ENCODE peak calls at places on chromosomes 2 and 18, in seven cellular contexts. D is GM13977, E is WTC11, F is upper lobe of right lung, Q is endothelial cell, M is IMR-90, K is psoas muscle. Y is an unnamed sample.

GRCh38 chr18:34740101-34740500 is 30.0 kb downstream of the DTNA start:
- DNase-seq in D (no peak), E (no peak), M (no peak), K (no peak), Q (no peak), F (no peak), Y (no peak)

GRCh38 chr2:106956416-106956815 is 70.4 kb upstream of the ST6GAL2 start:
- DNase-seq in M (no peak), D (no peak), Q (no peak), E (no peak), K (no peak), F (no peak), Y (no peak)

GRCh38 chr2:107584577-107584976 is 242.1 kb upstream of the RGPD4 start:
- DNase-seq in K (no peak), D (no peak), E (no peak), Q (no peak), F (no peak), M (peak), Y (no peak)

GRCh38 chr2:20487392-20488135 is 40.7 kb downstream of the RHOB start:
- DNase-seq in F (peak), D (no peak), M (no peak), K (no peak), Q (no peak), E (peak), Y (no peak)

GRCh38 chr18:3481696-3482210 is 31.8 kb downstream of the TGIF1 start:
- DNase-seq in E (peak), F (no peak), M (peak), Q (peak), D (peak), K (no peak), Y (peak)

GRCh38 chr2:225895126-225895525 is 495.6 kb downstream of the NYAP2 start:
- DNase-seq in K (no peak), F (no peak), M (peak), Q (no peak), D (no peak), E (no peak), Y (no peak)

GRCh38 chr2:96139181-96139758 is 968 bp upstream of the ASTL start:
- DNase-seq in Q (no peak), E (no peak), F (no peak), K (no peak), M (no peak), D (no peak), Y (no peak)

GRCh38 chr18:55559735-55560134 is 28.3 kb downstream of the TCF4 start:
- DNase-seq in K (no peak), D (no peak), E (no peak), Q (no peak), F (no peak), M (no peak), Y (no peak)

GRCh38 chr2:61520261-61520660 is 17.9 kb downstream of the XPO1 start:
- DNase-seq in D (no peak), M (no peak), E (no peak), K (no peak), F (no peak), Q (no peak), Y (no peak)

GRCh38 chr2:159925975-159926374 is 128.0 kb upstream of the CD302 start:
- DNase-seq in D (no peak), F (no peak), K (no peak), Q (no peak), M (no peak), E (no peak), Y (no peak)

GRCh38 chr2:97712693-97713295 is 582 bp upstream of the ZAP70 start:
- DNase-seq in F (peak), E (no peak), Q (no peak), M (no peak), K (no peak), D (no peak), Y (no peak)

GRCh38 chr2:64024259-64024949 is 5.2 kb upstream of the VPS54 start:
- DNase-seq in F (no peak), E (no peak), Q (no peak), M (no peak), K (no peak), D (no peak), Y (no peak)

GRCh38 chr18:23523429-23524212 is 20.3 kb downstream of the RMC1 start:
- DNase-seq in Q (no peak), D (peak), E (no peak), M (peak), F (no peak), K (no peak), Y (peak)

GRCh38 chr2:117942551-117942950 is 71.3 kb downstream of the CCDC93 start:
- DNase-seq in Q (no peak), D (no peak), K (no peak), M (no peak), E (no peak), F (no peak), Y (no peak)

GRCh38 chr2:215218587-215219577 is 80.5 kb upstream of the ABCA12 start:
- DNase-seq in F (no peak), Q (no peak), K (no peak), D (no peak), M (no peak), E (no peak), Y (no peak)

GRCh38 chr2:137521653-137522052 is 442.6 kb upstream of the HNMT start:
- DNase-seq in D (no peak), K (no peak), E (no peak), F (no peak), Q (no peak), M (no peak), Y (no peak)

GRCh38 chr18:31983020-31983419 is 35.6 kb upstream of the RNF125 start:
- DNase-seq in M (no peak), D (no peak), K (no peak), Q (no peak), F (no peak), E (no peak), Y (no peak)

GRCh38 chr2:83459456-83459855 is 999.6 kb downstream of the SUCLG1 start:
- DNase-seq in K (no peak), M (no peak), F (no peak), Q (no peak), E (no peak), D (no peak), Y (no peak)

GRCh38 chr2:226320073-226320948 is 479.3 kb downstream of the IRS1 start:
- DNase-seq in Q (no peak), E (no peak), D (no peak), M (no peak), F (peak), K (peak), Y (no peak)

GRCh38 chr2:12555012-12555645 is 161.6 kb upstream of the TRIB2 start:
- DNase-seq in M (peak), F (no peak), K (no peak), Q (no peak), D (no peak), E (no peak), Y (no peak)

GRCh38 chr2:69465513-69466456 is 28.6 kb upstream of the NFU1 start:
- DNase-seq in F (no peak), M (no peak), K (peak), Q (no peak), E (no peak), D (no peak), Y (no peak)

GRCh38 chr18:28712172-28712571 is 535.2 kb upstream of the CDH2 start:
- DNase-seq in Q (no peak), K (no peak), D (no peak), E (no peak), F (no peak), M (no peak), Y (no peak)

GRCh38 chr2:69807821-69808540 is 21.5 kb upstream of the GMCL1 start:
- DNase-seq in K (no peak), D (no peak), M (no peak), E (no peak), Q (no peak), F (no peak), Y (no peak)

GRCh38 chr18:48817021-48817461 is 133.7 kb downstream of the SMAD7 start:
- DNase-seq in F (peak), E (peak), K (no peak), M (no peak), D (no peak), Q (no peak), Y (no peak)

GRCh38 chr2:101341901-101342624 is 33.6 kb upstream of the RNF149 start:
- DNase-seq in M (peak), E (peak), F (peak), Q (peak), K (peak), D (peak), Y (peak)

GRCh38 chr18:56598422-56598821 is 40.0 kb downstream of the TXNL1 start:
- DNase-seq in D (no peak), Q (no peak), F (no peak), K (no peak), E (no peak), M (no peak), Y (no peak)

GRCh38 chr2:74602553-74603281 is 45.4 kb downstream of the M1AP start:
- DNase-seq in Q (no peak), K (no peak), D (no peak), F (no peak), M (peak), E (no peak), Y (no peak)

GRCh38 chr2:46077522-46078062 is 219.6 kb upstream of the EPAS1 start:
- DNase-seq in M (no peak), F (no peak), D (peak), E (no peak), Q (no peak), K (no peak), Y (no peak)

GRCh38 chr18:69102959-69103358 is 297.7 kb upstream of the DOK6 start:
- DNase-seq in E (no peak), Q (no peak), M (peak), K (no peak), D (no peak), F (no peak), Y (no peak)

GRCh38 chr2:69242651-69243051 is 144.4 kb downstream of the GFPT1 start:
- DNase-seq in M (peak), K (no peak), F (no peak), E (no peak), Q (no peak), D (no peak), Y (no peak)

GRCh38 chr2:216904974-216905373 is 45.1 kb upstream of the TNP1 start:
- DNase-seq in Q (no peak), F (no peak), K (no peak), M (no peak), E (no peak), D (no peak), Y (no peak)

GRCh38 chr18:66317243-66318090 is 286.4 kb downstream of the CDH19 start:
- DNase-seq in D (no peak), M (no peak), E (no peak), F (no peak), K (no peak), Q (no peak), Y (no peak)

GRCh38 chr2:72893594-72894319 is 6.5 kb downstream of the SPR start:
- DNase-seq in E (peak), K (no peak), D (peak), Q (peak), M (peak), F (no peak), Y (peak)
- TF ChIP-seq CTCF in E (peak), K (peak), D (peak), Q (peak), M (peak), F (peak), Y (peak)

DNA sequence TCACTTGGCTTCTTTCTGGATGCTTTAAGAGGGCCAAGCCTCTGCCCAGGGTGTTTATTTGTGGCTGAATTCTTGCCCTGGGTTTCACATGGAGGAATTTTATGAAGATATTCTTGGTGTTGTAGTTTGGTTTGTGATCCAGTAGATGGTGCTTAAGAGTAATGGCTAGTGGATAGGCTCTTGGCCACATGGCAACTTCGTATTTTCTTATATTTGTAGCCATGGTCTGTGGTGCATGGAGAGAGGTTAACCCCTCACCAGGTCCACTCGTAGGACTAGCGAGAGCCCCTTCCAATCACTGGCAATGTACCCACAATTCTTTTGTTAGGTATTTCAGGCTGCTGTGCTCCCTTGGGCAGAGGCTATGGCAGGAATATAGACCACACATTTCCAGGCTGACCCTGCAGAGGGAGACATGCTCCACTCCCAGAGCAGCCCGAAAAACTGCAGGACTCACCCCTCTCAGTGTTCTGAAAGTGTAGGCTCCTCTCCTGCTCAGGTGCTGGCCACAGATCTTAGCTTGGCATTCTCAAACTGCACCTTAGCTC is 582.1 kb upstream of the SETBP1 start:
- DNase-seq in D (peak), F (no peak), M (peak), Q (peak), E (peak), K (no peak), Y (no peak)
- TF ChIP-seq CTCF in D (peak), F (peak), M (no peak), Q (peak), E (peak), K (no peak), Y (no peak)

GRCh38 chr2:3465844-3466481 is 53.4 kb downstream of the ADI1 start:
- DNase-seq in E (no peak), Q (no peak), M (peak), D (no peak), K (no peak), F (no peak), Y (no peak)

GRCh38 chr2:3465328-3465727 is 54.0 kb downstream of the ADI1 start:
- DNase-seq in Q (no peak), E (no peak), D (no peak), M (no peak), K (no peak), F (no peak), Y (no peak)

GRCh38 chr2:3467654-3468053 is 51.7 kb downstream of the ADI1 start:
- DNase-seq in K (no peak), D (no peak), E (no peak), M (no peak), Q (no peak), F (no peak), Y (no peak)

GRCh38 chr2:3466966-3467365 is 52.4 kb downstream of the ADI1 start:
- DNase-seq in E (no peak), F (peak), K (no peak), D (no peak), Q (no peak), M (no peak), Y (no peak)

DNA sequence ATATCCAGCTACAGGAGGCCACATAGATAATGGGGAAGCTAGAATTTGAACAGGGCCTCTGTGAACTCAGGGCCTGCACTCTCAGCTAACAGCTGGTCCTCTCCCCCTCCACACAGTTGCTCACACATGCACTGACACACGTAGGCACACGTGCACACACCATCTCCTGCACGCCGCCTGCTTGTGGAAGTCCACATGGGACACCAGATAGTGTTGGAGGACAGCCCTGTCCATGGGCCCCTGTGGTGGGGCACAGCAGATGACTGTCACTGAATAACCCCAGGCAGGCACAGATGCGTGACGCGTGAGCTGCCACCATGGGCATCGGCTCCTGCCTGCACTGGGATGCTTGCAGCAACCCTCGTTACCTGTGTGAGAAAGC is 52.9 kb downstream of the ADI1 start:
- DNase-seq in M (no peak), K (no peak), F (no peak), Q (no peak), D (no peak), E (no peak), Y (no peak)
- TF ChIP-seq CTCF in M (no peak), K (no peak), F (no peak), Q (no peak), D (no peak), E (no peak), Y (no peak)

GRCh38 chr2:172056293-172056692 is 29.0 kb upstream of the DLX1 start:
- DNase-seq in E (no peak), F (no peak), K (no peak), M (no peak), Q (no peak), D (no peak), Y (no peak)
- TF ChIP-seq CTCF in E (no peak), F (no peak), K (no peak), M (no peak), Q (no peak), D (no peak), Y (no peak)

GRCh38 chr2:201674794-201675193 is 23.6 kb downstream of the MPP4 start:
- DNase-seq in F (no peak), E (no peak), K (no peak), M (no peak), D (no peak), Q (no peak), Y (no peak)
- TF ChIP-seq CTCF in F (no peak), E (no peak), K (no peak), M (no peak), D (no peak), Q (no peak), Y (no peak)

DNA sequence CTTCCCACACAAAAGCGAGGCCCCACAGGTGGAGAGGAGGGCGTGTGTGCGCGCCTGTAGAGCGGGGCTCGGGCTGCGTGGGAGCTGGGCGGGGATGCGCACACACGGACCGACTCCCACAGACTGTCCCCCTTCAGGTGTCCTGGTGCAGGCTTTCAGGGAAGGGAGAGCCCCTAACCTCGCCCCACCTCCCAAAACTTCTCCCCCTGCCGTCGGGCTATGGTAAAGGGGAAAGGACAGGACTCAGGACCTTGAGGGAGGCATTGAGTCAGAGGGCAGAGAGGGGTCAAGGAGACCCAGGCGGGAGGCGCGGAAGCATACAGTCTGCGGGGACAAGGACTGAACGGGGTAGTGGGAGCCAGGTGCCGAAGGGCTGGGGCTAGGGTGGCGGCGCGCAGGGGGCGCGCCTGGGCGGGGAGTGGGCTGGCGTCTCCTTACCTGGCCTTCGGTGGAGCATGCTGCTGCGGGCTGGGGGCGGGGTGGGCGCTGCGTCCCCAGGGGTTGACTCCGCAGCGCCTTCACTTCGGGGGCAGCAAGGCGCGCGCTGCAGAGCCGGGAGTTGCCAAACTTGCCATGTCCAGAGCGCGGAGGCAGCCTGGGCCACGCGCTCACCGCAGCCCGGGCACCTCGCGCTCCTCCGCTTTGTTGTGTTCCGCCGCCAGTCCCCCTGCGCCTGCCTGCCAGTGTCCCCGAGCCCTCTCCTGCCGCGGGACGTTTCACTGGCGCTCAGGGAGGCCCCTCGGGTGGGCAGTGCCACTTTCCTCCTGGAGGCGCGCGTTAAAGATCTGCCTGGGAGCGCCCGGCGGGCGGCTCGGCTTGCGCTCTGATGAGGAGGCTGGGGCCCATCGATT is 302.0 kb downstream of the NCKAP5 start:
- DNase-seq in M (no peak), E (peak), D (peak), K (no peak), F (no peak), Q (peak), Y (no peak)
- TF ChIP-seq CTCF in M (peak), E (no peak), D (no peak), K (no peak), F (peak), Q (peak), Y (no peak)

DNA sequence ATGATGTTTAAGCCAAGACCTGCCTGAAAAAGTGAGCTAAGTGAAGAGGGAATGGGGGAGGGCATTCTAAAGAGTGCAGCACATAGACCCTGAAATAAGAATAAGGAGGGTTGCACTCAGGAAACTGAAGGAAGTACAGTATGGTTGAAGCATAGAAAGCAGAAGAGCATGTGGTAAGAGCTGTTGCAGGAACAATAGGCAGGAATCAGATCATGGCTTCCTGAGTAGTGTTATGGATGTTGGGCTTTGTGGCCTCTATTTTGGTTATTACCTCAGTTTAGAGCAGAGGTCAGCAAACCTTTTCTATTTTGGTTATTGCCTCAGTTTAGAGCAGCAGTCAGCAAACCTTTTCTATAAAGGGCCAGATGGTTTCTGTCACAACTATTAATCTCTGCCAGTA is 91.2 kb upstream of the MYO3B start:
- DNase-seq in F (no peak), E (no peak), Q (no peak), K (no peak), M (no peak), D (no peak), Y (no peak)
- TF ChIP-seq CTCF in F (no peak), E (no peak), Q (no peak), K (no peak), M (no peak), D (no peak), Y (no peak)

GRCh38 chr2:105329561-105330495 is at the start of gene TGFBRAP1:
- DNase-seq in M (peak), E (peak), D (peak), K (peak), F (peak), Q (peak), Y (peak)
- TF ChIP-seq CTCF in M (no peak), E (no peak), D (no peak), K (no peak), F (no peak), Q (no peak), Y (no peak)

GRCh38 chr18:63971320-63972071 is 1.6 kb downstream of the SERPINB8 start:
- DNase-seq in F (no peak), K (no peak), M (no peak), Q (no peak), E (no peak), D (no peak), Y (no peak)

GRCh38 chr18:63977040-63977439 is 7.2 kb downstream of the SERPINB8 start:
- DNase-seq in F (no peak), D (no peak), E (no peak), K (no peak), M (no peak), Q (no peak), Y (no peak)

GRCh38 chr18:63970803-63971191 is 916 bp downstream of the SERPINB8 start:
- DNase-seq in F (peak), D (no peak), E (peak), Q (peak), K (peak), M (peak), Y (no peak)

GRCh38 chr18:63975632-63976031 is 5.8 kb downstream of the SERPINB8 start:
- DNase-seq in M (no peak), K (no peak), Q (no peak), F (no peak), D (no peak), E (no peak), Y (no peak)

DNA sequence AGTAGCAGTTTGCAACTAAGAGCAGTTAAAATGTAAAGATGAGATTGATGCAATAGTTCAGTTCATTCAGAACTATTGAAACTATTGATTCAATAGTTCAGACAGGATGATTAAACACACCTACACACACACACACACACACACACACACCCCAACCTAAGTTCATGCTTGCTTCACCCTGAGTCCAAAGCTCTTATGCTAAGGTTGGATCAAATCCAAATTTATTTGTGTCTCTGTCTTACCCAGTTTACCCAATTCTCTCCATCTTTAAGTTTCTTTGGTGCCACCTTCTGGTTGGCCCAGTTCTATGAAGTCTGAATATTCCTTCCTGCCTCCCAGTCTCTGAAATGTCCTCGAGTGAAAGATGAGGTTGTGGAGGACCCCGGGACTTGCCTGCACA is 5.1 kb downstream of the SERPINB8 start:
- DNase-seq in F (no peak), K (no peak), Q (no peak), D (no peak), M (peak), E (no peak), Y (no peak)
- TF ChIP-seq CTCF in F (no peak), K (no peak), Q (no peak), D (peak), M (peak), E (no peak), Y (peak)